ENCODE peak calls at places on chromosomes 3 and 15, in four cellular contexts. I, M, K and H are unnamed samples.

GRCh38 chr3:22982981-22983582 is 220.0 kb upstream of the UBE2E2 start:
- DNase-seq in I (no peak), M (no peak), K (no peak), H (no peak)

GRCh38 chr3:133531981-133532380 is 41.5 kb upstream of the CDV3 start:
- DNase-seq in I (no peak), M (peak), K (no peak), H (no peak)

GRCh38 chr3:158100681-158101080 is 5.5 kb downstream of the SHOX2 start:
- DNase-seq in I (no peak), M (no peak), K (no peak), H (no peak)

GRCh38 chr3:165188452-165188851 is 7.7 kb downstream of the SLITRK3 start:
- DNase-seq in I (no peak), M (no peak), K (no peak), H (no peak)

GRCh38 chr3:58642846-58643245 is 23.7 kb downstream of the FAM3D start:
- DNase-seq in I (no peak), M (no peak), K (no peak), H (no peak)

GRCh38 chr3:143327388-143327787 is 207.8 kb downstream of the CHST2 start:
- DNase-seq in I (peak), M (no peak), K (no peak), H (no peak)

GRCh38 chr15:78453447-78453846 is 15.4 kb downstream of the IREB2 start:
- DNase-seq in I (no peak), M (no peak), K (no peak), H (no peak)

GRCh38 chr3:106570426-106570825 is 701.6 kb upstream of the CBLB start:
- DNase-seq in I (no peak), M (no peak), K (no peak), H (no peak)

GRCh38 chr3:12897537-12898289 is 56.3 kb upstream of the RPL32 start:
- DNase-seq in I (peak), M (no peak), K (no peak), H (no peak)

GRCh38 chr3:134037168-134037567 is 7.4 kb upstream of the SLCO2A1 start:
- DNase-seq in I (no peak), M (no peak), K (no peak), H (no peak)

GRCh38 chr3:194900886-194901522 is 215.3 kb downstream of the FAM43A start:
- DNase-seq in I (no peak), M (no peak), K (no peak), H (no peak)

GRCh38 chr15:31554261-31554660 is 227.6 kb downstream of the KLF13 start:
- DNase-seq in I (peak), M (peak), K (no peak), H (no peak)

GRCh38 chr3:183548262-183548769 is 7.2 kb downstream of the KLHL6 start:
- DNase-seq in I (peak), M (peak), K (no peak), H (no peak)

GRCh38 chr15:31489801-31490646 is 163.4 kb downstream of the KLF13 start:
- DNase-seq in I (peak), M (peak), K (no peak), H (peak)

GRCh38 chr3:170614214-170614966 is 28.5 kb upstream of the SLC7A14 start:
- DNase-seq in I (peak), M (peak), K (no peak), H (no peak)

GRCh38 chr3:197309528-197310361 is 11.3 kb upstream of the DLG1 start:
- DNase-seq in I (peak), M (peak), K (no peak), H (no peak)

GRCh38 chr15:89433686-89434085 is 62.7 kb downstream of the RHCG start:
- DNase-seq in I (no peak), M (no peak), K (no peak), H (no peak)

GRCh38 chr3:180467177-180467576 is 134.8 kb upstream of the TTC14 start:
- DNase-seq in I (no peak), M (no peak), K (no peak), H (no peak)

GRCh38 chr15:45157056-45157455 is 27.3 kb downstream of the DUOX1 start:
- DNase-seq in I (peak), M (peak), K (no peak), H (no peak)

GRCh38 chr3:43960448-43960840 is 269.7 kb downstream of the ABHD5 start:
- DNase-seq in I (no peak), M (no peak), K (no peak), H (no peak)

GRCh38 chr3:70833510-70833835 is 521.0 kb upstream of the MDFIC2 start:
- DNase-seq in I (no peak), M (no peak), K (no peak), H (no peak)

GRCh38 chr3:34065901-34066300 is 267.5 kb downstream of the PDCD6IP start:
- DNase-seq in I (no peak), M (no peak), K (no peak), H (no peak)

GRCh38 chr3:101868534-101869464 is 19.5 kb downstream of the NFKBIZ start:
- DNase-seq in I (no peak), M (peak), K (no peak), H (no peak)

GRCh38 chr15:75227663-75228280 is 26.1 kb downstream of the C15orf39 start:
- DNase-seq in I (no peak), M (no peak), K (no peak), H (no peak)

GRCh38 chr3:157174265-157174615 is 14.3 kb upstream of the CCNL1 start:
- DNase-seq in I (no peak), M (no peak), K (no peak), H (no peak)

GRCh38 chr3:50207359-50208042 is 2.4 kb downstream of the SLC38A3 start:
- DNase-seq in I (no peak), M (no peak), K (no peak), H (no peak)

GRCh38 chr3:167874667-167875372 is 139.3 kb downstream of the SERPINI1 start:
- DNase-seq in I (no peak), M (no peak), K (no peak), H (no peak)

GRCh38 chr3:167872032-167872431 is 136.5 kb downstream of the SERPINI1 start:
- DNase-seq in I (no peak), M (no peak), K (no peak), H (no peak)

GRCh38 chr3:167870201-167870600 is 134.7 kb downstream of the SERPINI1 start:
- DNase-seq in I (no peak), M (no peak), K (no peak), H (no peak)

GRCh38 chr3:167870743-167871142 is 135.2 kb downstream of the SERPINI1 start:
- DNase-seq in I (no peak), M (no peak), K (no peak), H (no peak)

DNA sequence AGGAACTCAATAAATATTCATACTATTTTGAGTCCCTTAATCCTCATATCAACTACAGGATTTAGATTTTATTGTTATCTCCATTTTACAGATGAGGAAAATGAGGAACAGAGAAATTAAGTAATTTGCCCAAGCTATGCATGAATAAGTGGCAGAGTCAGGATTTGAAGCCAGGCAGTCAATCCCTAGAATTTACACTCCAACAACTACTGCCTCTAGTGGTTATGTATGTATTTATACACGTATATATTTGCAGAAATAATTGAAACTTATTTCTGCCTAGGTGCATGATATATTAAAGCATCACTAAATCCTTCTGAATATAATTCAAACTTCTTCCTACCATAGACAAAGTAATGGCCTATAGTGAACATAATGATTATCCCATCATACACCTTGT is 137.4 kb downstream of the SERPINI1 start:
- DNase-seq in I (no peak), M (no peak), K (no peak), H (no peak)
- TF ChIP-seq CTCF in I (peak), M (peak), K (no peak), H (peak)

DNA sequence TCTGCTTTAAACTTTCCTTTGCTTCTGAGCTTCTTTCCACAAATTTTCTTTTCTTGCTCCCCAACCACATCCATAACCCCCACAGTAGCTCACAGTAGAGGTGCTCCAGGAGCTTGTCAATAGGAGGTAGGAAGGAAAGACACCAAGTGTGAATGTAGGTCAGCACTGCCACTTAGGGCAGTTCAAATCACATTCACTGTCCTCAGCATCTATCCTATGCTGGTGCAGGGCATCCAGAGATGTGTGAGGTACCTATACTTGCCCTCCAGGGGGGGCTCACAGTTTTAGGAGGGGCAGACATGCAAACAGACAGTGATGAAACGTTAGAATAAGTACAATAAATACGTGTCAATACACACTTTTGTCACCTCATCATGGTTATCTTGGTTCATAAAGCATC is 1.5 kb upstream of the SPSB4 start:
- DNase-seq in I (no peak), M (no peak), K (no peak), H (no peak)
- TF ChIP-seq CTCF in I (no peak), M (no peak), K (no peak), H (no peak)

GRCh38 chr3:72919520-72919919 is 31.7 kb downstream of the GXYLT2 start:
- DNase-seq in I (no peak), M (no peak), K (no peak), H (no peak)

GRCh38 chr3:72924055-72924454 is 36.2 kb downstream of the GXYLT2 start:
- DNase-seq in I (no peak), M (no peak), K (no peak), H (no peak)
- TF ChIP-seq CTCF in I (no peak), M (no peak), K (no peak), H (no peak)

DNA sequence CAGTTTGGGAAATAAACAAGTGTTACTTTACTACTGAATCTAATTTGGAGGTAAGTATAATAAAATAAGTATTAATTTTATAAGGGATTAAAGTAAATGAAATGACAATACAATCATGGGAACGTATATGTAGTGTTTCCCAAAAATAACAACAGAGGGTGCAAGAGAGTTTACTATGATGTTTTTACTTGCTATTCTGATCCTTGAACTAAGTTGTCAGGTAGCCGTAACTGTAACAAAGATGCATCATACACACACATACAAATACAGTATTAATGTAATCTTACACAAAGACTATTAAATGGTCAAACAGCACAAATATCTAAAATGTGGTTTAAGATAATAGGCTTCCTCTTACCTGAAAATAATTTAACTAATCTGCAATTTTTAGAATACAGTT is 311.4 kb downstream of the TBC1D5 start:
- DNase-seq in I (peak), M (peak), K (no peak), H (no peak)
- TF ChIP-seq CTCF in I (peak), M (peak), K (peak), H (no peak)